ENCODE peak calls at places on chromosome 21, in ten cellular contexts. H is left ventricle myocardium inferior, B is transverse colon, T is suprapubic skin, R is prostate gland, J is Peyer's patch, Q is HFF-Myc, Z is IMR-90, X is foreskin fibroblast, I is ovary. L is an unnamed sample.

GRCh38 chr21:42515708-42516502 is 2.3 kb downstream of the SLC37A1 start:
- DNase-seq in T (no peak), H (no peak), X (no peak), B (peak), Q (no peak), Z (no peak), I (no peak), J (no peak), R (peak), L (no peak)

GRCh38 chr21:24290151-24290833 is 1317.0 kb downstream of the MRPL39 start:
- DNase-seq in I (no peak), J (no peak), B (no peak), R (no peak), Q (no peak), H (no peak), X (no peak), Z (no peak), T (no peak), L (no peak)

GRCh38 chr21:25806053-25806452 is 71.3 kb downstream of the GABPA start:
- DNase-seq in T (no peak), I (no peak), Q (no peak), B (no peak), Z (no peak), H (no peak), X (no peak), J (no peak), R (no peak), L (no peak)

GRCh38 chr21:38817371-38818335 is 11.9 kb downstream of the ETS2 start:
- DNase-seq in Z (peak), J (peak), Q (no peak), I (no peak), H (no peak), R (no peak), T (no peak), B (peak), X (peak), L (peak)

GRCh38 chr21:41837756-41838297 is 41.3 kb downstream of the PRDM15 start:
- DNase-seq in I (no peak), B (no peak), R (no peak), J (no peak), T (no peak), X (no peak), Z (no peak), Q (no peak), H (no peak), L (no peak)

GRCh38 chr21:33608559-33608958 is 20.1 kb upstream of the DONSON start:
- DNase-seq in T (no peak), H (no peak), B (no peak), I (no peak), R (no peak), Z (peak), J (no peak), X (peak), Q (no peak), L (peak)

GRCh38 chr21:46096997-46097825 is 701 bp upstream of the COL6A2 start:
- DNase-seq in Z (no peak), X (peak), B (peak), R (peak), I (peak), J (peak), H (no peak), T (peak), Q (no peak), L (no peak)

GRCh38 chr21:33238565-33239255 is 9.0 kb downstream of the IFNAR2 start:
- DNase-seq in T (no peak), I (no peak), Z (no peak), Q (no peak), X (no peak), R (no peak), H (no peak), J (no peak), B (peak), L (no peak)

GRCh38 chr21:21664871-21665270 is 666.7 kb downstream of the NCAM2 start:
- DNase-seq in T (no peak), Q (no peak), X (peak), H (no peak), B (no peak), J (no peak), I (no peak), Z (peak), R (no peak), L (peak)

GRCh38 chr21:26982767-26983166 is 15.9 kb upstream of the ADAMTS5 start:
- DNase-seq in X (peak), Z (peak), J (no peak), T (no peak), R (no peak), I (no peak), H (no peak), Q (no peak), B (no peak), L (no peak)

GRCh38 chr21:40846057-40846456 is 901 bp downstream of the DSCAM start:
- DNase-seq in Z (no peak), H (no peak), X (no peak), J (no peak), I (no peak), T (no peak), Q (no peak), B (no peak), R (no peak), L (no peak)

GRCh38 chr21:25149022-25149421 is 458.3 kb downstream of the MRPL39 start:
- DNase-seq in Z (no peak), J (no peak), X (no peak), I (no peak), H (no peak), Q (no peak), B (peak), T (no peak), R (no peak), L (no peak)

GRCh38 chr21:43266534-43266933 is 97.7 kb downstream of the CRYAA start:
- DNase-seq in X (peak), T (no peak), H (no peak), I (no peak), B (no peak), Z (no peak), Q (no peak), R (no peak), J (no peak), L (peak)

GRCh38 chr21:41396452-41397107 is 29.5 kb upstream of the MX1 start:
- DNase-seq in Q (no peak), H (peak), Z (no peak), I (no peak), R (peak), B (peak), J (no peak), X (no peak), T (no peak), L (peak)

GRCh38 chr21:34034369-34035014 is 38.9 kb upstream of the MRPS6 start:
- DNase-seq in B (no peak), Q (no peak), I (no peak), X (peak), J (no peak), Z (no peak), H (no peak), T (no peak), R (no peak), L (no peak)

GRCh38 chr21:46100020-46100419 is 2.1 kb downstream of the COL6A2 start:
- DNase-seq in H (no peak), X (no peak), B (no peak), I (peak), T (peak), J (no peak), Q (no peak), R (no peak), Z (no peak), L (no peak)

GRCh38 chr21:32954353-32954752 is 71.4 kb upstream of the OLIG2 start:
- DNase-seq in I (no peak), H (no peak), Z (no peak), X (no peak), B (no peak), J (no peak), T (no peak), R (no peak), Q (no peak), L (no peak)

GRCh38 chr21:32597205-32597604 is 11.9 kb upstream of the TCP10L start:
- DNase-seq in I (no peak), B (no peak), Z (peak), R (no peak), Q (peak), X (peak), T (no peak), H (no peak), J (no peak), L (peak)

GRCh38 chr21:42097860-42098259 is 26.7 kb downstream of the UMODL1 start:
- DNase-seq in T (no peak), H (no peak), B (peak), X (peak), R (peak), J (peak), Q (peak), Z (peak), I (no peak), L (peak)

GRCh38 chr21:22444990-22445389 is 1446.8 kb downstream of the NCAM2 start:
- DNase-seq in R (no peak), Z (no peak), H (no peak), T (no peak), X (no peak), J (no peak), I (no peak), Q (no peak), B (no peak), L (no peak)

GRCh38 chr21:42781981-42782722 is 97.2 kb downstream of the WDR4 start:
- DNase-seq in B (no peak), Q (no peak), I (peak), Z (no peak), T (no peak), H (no peak), R (no peak), J (no peak), X (no peak), L (no peak)

GRCh38 chr21:39531777-39532333 is 80.1 kb downstream of the SH3BGR start:
- DNase-seq in Q (no peak), X (no peak), T (no peak), B (no peak), R (no peak), J (no peak), I (no peak), H (no peak), Z (no peak), L (no peak)

GRCh38 chr21:28865488-28866186 is 127.0 kb downstream of the LTN1 start:
- DNase-seq in R (no peak), T (no peak), H (no peak), B (no peak), I (no peak), Q (no peak), X (no peak), J (no peak), Z (no peak), L (no peak)

GRCh38 chr21:33789697-33790096 is 125.9 kb downstream of the ATP5PO start:
- DNase-seq in X (peak), Z (no peak), B (no peak), J (no peak), T (no peak), H (no peak), Q (no peak), R (no peak), I (no peak), L (peak)

GRCh38 chr21:45839274-45839673 is 142.3 kb upstream of the COL6A1 start:
- DNase-seq in B (no peak), T (no peak), J (no peak), H (no peak), Z (peak), X (peak), R (no peak), I (no peak), Q (no peak), L (no peak)

GRCh38 chr21:38804617-38805281 is 980 bp upstream of the ETS2 start:
- DNase-seq in B (peak), I (peak), H (peak), J (peak), R (peak), X (peak), Q (no peak), T (peak), Z (peak), L (no peak)

GRCh38 chr21:18478513-18478912 is 74.9 kb upstream of the TMPRSS15 start:
- DNase-seq in H (no peak), Z (no peak), I (no peak), B (no peak), R (no peak), J (no peak), X (no peak), Q (no peak), T (no peak), L (no peak)

GRCh38 chr21:38494688-38495087 is 3.6 kb downstream of the ERG start:
- DNase-seq in T (no peak), I (no peak), Q (no peak), Z (no peak), H (no peak), J (no peak), R (no peak), X (no peak), B (no peak), L (no peak)

GRCh38 chr21:42642219-42642745 is 11.1 kb upstream of the PDE9A start:
- DNase-seq in I (no peak), Z (no peak), H (no peak), T (no peak), Q (no peak), J (no peak), R (no peak), X (no peak), B (no peak), L (no peak)

GRCh38 chr21:44295163-44295601 is 4.7 kb upstream of the PFKL start:
- DNase-seq in I (no peak), Z (no peak), H (peak), X (peak), B (no peak), T (no peak), Q (no peak), J (no peak), R (no peak), L (no peak)

GRCh38 chr21:41235214-41235613 is 67.3 kb downstream of the BACE2 start:
- DNase-seq in R (no peak), X (no peak), J (no peak), Z (no peak), T (no peak), Q (no peak), H (no peak), B (no peak), I (no peak), L (peak)

GRCh38 chr21:43193651-43194302 is 25.0 kb downstream of the CRYAA start:
- DNase-seq in X (peak), B (no peak), H (peak), I (no peak), T (peak), R (peak), Q (peak), Z (peak), J (peak), L (peak)

GRCh38 chr21:42089093-42089631 is 18.0 kb downstream of the UMODL1 start:
- DNase-seq in X (no peak), Z (no peak), H (no peak), B (no peak), Q (no peak), R (no peak), T (no peak), I (no peak), J (peak), L (no peak)

GRCh38 chr21:14070968-14071367 is 139.8 kb downstream of the LIPI start:
- DNase-seq in I (no peak), X (no peak), Z (no peak), J (no peak), Q (no peak), T (no peak), B (no peak), R (no peak), H (no peak), L (no peak)

GRCh38 chr21:14070049-14070893 is 140.5 kb downstream of the LIPI start:
- DNase-seq in R (no peak), J (no peak), Z (no peak), Q (no peak), H (no peak), T (no peak), I (no peak), B (no peak), X (no peak), L (no peak)

GRCh38 chr21:14072761-14073535 is 137.8 kb downstream of the LIPI start:
- DNase-seq in B (no peak), X (no peak), H (no peak), Z (no peak), Q (no peak), J (no peak), T (no peak), I (no peak), R (no peak), L (no peak)

GRCh38 chr21:14073615-14074014 is 137.1 kb downstream of the LIPI start:
- DNase-seq in I (no peak), R (no peak), J (no peak), Z (no peak), T (no peak), Q (no peak), H (no peak), X (no peak), B (no peak), L (no peak)

GRCh38 chr21:14071902-14072734 is 138.6 kb downstream of the LIPI start:
- DNase-seq in Q (no peak), R (no peak), B (no peak), T (no peak), J (no peak), Z (no peak), I (no peak), X (no peak), H (no peak), L (no peak)
- H3K4me3 ChIP-seq in Q (no peak), R (no peak), B (no peak), T (no peak), J (no peak), Z (no peak), I (no peak), X (no peak), H (no peak), L (no peak)

DNA sequence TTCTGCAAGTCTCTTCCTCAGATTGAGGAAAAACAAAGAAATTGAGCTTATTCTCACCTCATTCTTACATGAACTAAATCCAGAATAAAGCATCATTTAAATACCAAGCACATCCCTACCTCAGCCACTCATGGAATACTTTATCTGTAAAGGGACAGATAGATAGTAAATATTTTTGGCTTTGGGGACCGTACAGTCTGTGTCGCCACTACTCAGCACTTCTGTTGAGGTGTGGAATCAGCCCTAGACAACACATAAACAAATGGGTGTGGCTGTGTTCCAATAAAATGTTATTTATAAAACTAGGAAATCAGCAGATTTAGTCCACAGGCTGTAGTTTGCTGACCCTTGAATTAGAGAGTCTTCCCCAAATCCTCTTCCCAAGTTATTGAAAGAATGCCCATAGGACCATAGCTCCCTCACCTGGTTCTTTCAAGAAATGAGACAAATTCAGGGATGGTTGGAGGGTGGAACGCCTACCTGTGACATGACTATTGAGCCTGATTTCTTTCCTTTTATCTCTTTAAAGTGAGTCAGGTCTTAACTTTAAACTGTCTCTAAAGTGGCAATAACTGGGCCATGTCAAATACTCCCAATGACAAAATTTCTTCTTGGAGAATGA is 878.5 kb downstream of the USP25 start:
- DNase-seq in T (no peak), X (no peak), I (no peak), Q (no peak), Z (no peak), B (no peak), J (no peak), H (no peak), R (no peak), L (peak)
- TF ChIP-seq CTCF in T (no peak), X (no peak), I (no peak), Q (no peak), Z (peak), B (no peak), J (no peak), H (peak), R (no peak), L (peak)

GRCh38 chr21:35529141-35529863 is 480.2 kb upstream of the RUNX1 start:
- DNase-seq in B (no peak), T (no peak), H (no peak), R (no peak), X (peak), Z (peak), Q (no peak), J (no peak), I (no peak), L (peak)
- H3K4me3 ChIP-seq in B (no peak), T (peak), H (peak), R (no peak), X (no peak), Z (peak), Q (no peak), J (peak), I (peak), L (peak)

DNA sequence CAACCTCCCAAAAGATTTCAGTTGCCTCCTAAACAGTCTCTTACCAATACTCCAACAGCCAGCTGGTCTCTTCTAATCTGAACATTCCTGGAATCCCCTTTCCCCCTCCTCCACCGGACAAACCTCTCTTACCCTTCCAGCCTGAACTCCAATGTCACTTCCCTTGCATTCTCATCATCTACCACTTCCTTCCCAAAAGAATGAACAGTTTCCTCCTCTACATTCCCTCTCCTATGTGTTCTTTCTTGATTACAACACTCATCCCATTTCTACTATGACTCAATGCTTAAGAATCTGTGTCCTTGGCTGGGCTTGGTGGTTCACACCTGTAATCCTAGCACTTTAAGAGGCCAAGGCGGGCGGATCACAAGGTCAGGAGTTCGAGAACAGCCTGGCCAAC is 417.1 kb downstream of the SETD4 start:
- DNase-seq in T (no peak), Q (no peak), B (no peak), R (no peak), I (no peak), X (peak), J (no peak), Z (peak), H (no peak), L (peak)
- TF ChIP-seq CTCF in T (no peak), Q (no peak), B (no peak), R (no peak), I (no peak), X (no peak), J (no peak), Z (no peak), H (no peak), L (no peak)